ENCODE peak calls at places on chromosomes 7 and 10, in four cellular contexts. One of them, this sample, is unnamed.

GRCh38 chr7:32347244-32347828 is 142.8 kb downstream of the LSM5 start:
- DNase-seq in HepG2: peak
- DNase-seq in GM12878: no peak
- DNase-seq in K562: peak
- DNase-seq in this sample: no peak

GRCh38 chr7:4416436-4417092 is 265.5 kb upstream of the FOXK1 start:
- DNase-seq in HepG2: no peak
- DNase-seq in K562: peak
- DNase-seq in GM12878: no peak
- DNase-seq in this sample: peak

GRCh38 chr10:127962205-127962604 is 55.3 kb downstream of the PTPRE start:
- DNase-seq in HepG2: no peak
- DNase-seq in K562: no peak
- DNase-seq in GM12878: no peak
- DNase-seq in this sample: no peak

GRCh38 chr7:148478551-148478950 is 112.0 kb upstream of the C7orf33 start:
- DNase-seq in K562: no peak
- DNase-seq in HepG2: no peak
- DNase-seq in GM12878: no peak
- DNase-seq in this sample: no peak

GRCh38 chr10:132030898-132031463 is 34.8 kb upstream of the JAKMIP3 start:
- DNase-seq in GM12878: no peak
- DNase-seq in K562: no peak
- DNase-seq in HepG2: no peak
- DNase-seq in this sample: no peak

GRCh38 chr7:100600222-100601038 is 1.7 kb upstream of the PCOLCE start:
- DNase-seq in K562: no peak
- DNase-seq in GM12878: no peak
- DNase-seq in HepG2: no peak
- DNase-seq in this sample: no peak

GRCh38 chr7:129855234-129855673 is 97.5 kb downstream of the UBE2H start:
- DNase-seq in K562: no peak
- DNase-seq in HepG2: no peak
- DNase-seq in GM12878: no peak
- DNase-seq in this sample: no peak

GRCh38 chr10:73480158-73480557 is 15.7 kb downstream of the PPP3CB start:
- DNase-seq in HepG2: no peak
- DNase-seq in K562: no peak
- DNase-seq in GM12878: no peak
- DNase-seq in this sample: no peak

GRCh38 chr10:29254123-29255046 is 34.5 kb upstream of the LYZL1 start:
- DNase-seq in HepG2: no peak
- DNase-seq in GM12878: no peak
- DNase-seq in K562: peak
- DNase-seq in this sample: peak

GRCh38 chr10:9140373-9140772 is 1085.9 kb downstream of the GATA3 start:
- DNase-seq in GM12878: no peak
- DNase-seq in K562: no peak
- DNase-seq in HepG2: no peak
- DNase-seq in this sample: no peak

GRCh38 chr10:129955591-129956284 is 8.3 kb downstream of the EBF3 start:
- DNase-seq in GM12878: no peak
- DNase-seq in K562: no peak
- DNase-seq in HepG2: peak
- DNase-seq in this sample: no peak

GRCh38 chr10:78964952-78965633 is 103.7 kb upstream of the ZMIZ1 start:
- DNase-seq in K562: peak
- DNase-seq in HepG2: peak
- DNase-seq in GM12878: no peak
- DNase-seq in this sample: no peak

GRCh38 chr10:44010873-44011602 is 362.4 kb upstream of the ZNF32 start:
- DNase-seq in HepG2: no peak
- DNase-seq in GM12878: peak
- DNase-seq in K562: no peak
- DNase-seq in this sample: no peak

GRCh38 chr7:147861058-147861716 is 729.4 kb upstream of the C7orf33 start:
- DNase-seq in HepG2: no peak
- DNase-seq in K562: no peak
- DNase-seq in GM12878: no peak
- DNase-seq in this sample: no peak

GRCh38 chr7:159096736-159097581 is 47.7 kb downstream of the VIPR2 start:
- DNase-seq in GM12878: no peak
- DNase-seq in K562: no peak
- DNase-seq in HepG2: no peak
- DNase-seq in this sample: no peak

GRCh38 chr10:59877191-59877671 is 29.1 kb downstream of the CCDC6 start:
- DNase-seq in K562: no peak
- DNase-seq in GM12878: no peak
- DNase-seq in HepG2: no peak
- DNase-seq in this sample: no peak

GRCh38 chr7:2521952-2522591 is 2.5 kb downstream of the LFNG start:
- DNase-seq in HepG2: no peak
- DNase-seq in K562: no peak
- DNase-seq in GM12878: no peak
- DNase-seq in this sample: no peak
- TF ChIP-seq SP1 in HepG2: no peak
- TF ChIP-seq SP1 in K562: no peak
- TF ChIP-seq SP1 in GM12878: no peak
- TF ChIP-seq SP1 in this sample: no peak

GRCh38 chr7:124388751-124389150 is 355.9 kb upstream of the TMEM229A start:
- DNase-seq in HepG2: no peak
- DNase-seq in K562: no peak
- DNase-seq in GM12878: no peak
- DNase-seq in this sample: no peak

GRCh38 chr7:124390301-124390700 is 357.4 kb upstream of the TMEM229A start:
- DNase-seq in K562: no peak
- DNase-seq in GM12878: no peak
- DNase-seq in HepG2: no peak
- DNase-seq in this sample: no peak

GRCh38 chr7:124387056-124387455 is 354.2 kb upstream of the TMEM229A start:
- DNase-seq in GM12878: no peak
- DNase-seq in K562: no peak
- DNase-seq in HepG2: no peak
- DNase-seq in this sample: no peak
- TF ChIP-seq FOXK2 in GM12878: no peak
- TF ChIP-seq FOXK2 in K562: no peak
- TF ChIP-seq FOXK2 in HepG2: no peak
- TF ChIP-seq FOXK2 in this sample: no peak

DNA sequence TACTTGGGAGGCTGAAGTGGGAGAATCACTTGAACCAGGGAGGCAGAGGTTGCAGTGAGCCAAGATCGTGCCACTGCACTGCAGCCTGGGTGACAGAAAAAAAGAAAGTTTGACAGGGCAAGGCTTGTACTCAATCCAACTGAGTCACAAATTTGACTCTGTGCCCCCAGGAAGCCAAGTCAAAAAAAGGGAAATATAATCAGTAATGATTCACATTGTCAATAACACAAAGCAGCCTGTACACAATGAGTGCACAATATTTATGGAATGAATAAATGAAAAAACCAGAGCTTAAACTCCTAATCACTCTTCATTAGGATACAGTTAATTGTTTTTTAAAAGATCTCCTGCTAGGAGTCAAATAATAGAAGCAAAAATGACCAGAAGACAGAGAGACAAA is 6.4 kb downstream of the NAPEPLD start:
- DNase-seq in GM12878: no peak
- DNase-seq in HepG2: no peak
- DNase-seq in K562: no peak
- DNase-seq in this sample: no peak
- TF ChIP-seq FOXM1 in GM12878: no peak
- TF ChIP-seq FOXM1 in HepG2: no peak
- TF ChIP-seq FOXM1 in K562: no peak
- TF ChIP-seq FOXM1 in this sample: no peak

DNA sequence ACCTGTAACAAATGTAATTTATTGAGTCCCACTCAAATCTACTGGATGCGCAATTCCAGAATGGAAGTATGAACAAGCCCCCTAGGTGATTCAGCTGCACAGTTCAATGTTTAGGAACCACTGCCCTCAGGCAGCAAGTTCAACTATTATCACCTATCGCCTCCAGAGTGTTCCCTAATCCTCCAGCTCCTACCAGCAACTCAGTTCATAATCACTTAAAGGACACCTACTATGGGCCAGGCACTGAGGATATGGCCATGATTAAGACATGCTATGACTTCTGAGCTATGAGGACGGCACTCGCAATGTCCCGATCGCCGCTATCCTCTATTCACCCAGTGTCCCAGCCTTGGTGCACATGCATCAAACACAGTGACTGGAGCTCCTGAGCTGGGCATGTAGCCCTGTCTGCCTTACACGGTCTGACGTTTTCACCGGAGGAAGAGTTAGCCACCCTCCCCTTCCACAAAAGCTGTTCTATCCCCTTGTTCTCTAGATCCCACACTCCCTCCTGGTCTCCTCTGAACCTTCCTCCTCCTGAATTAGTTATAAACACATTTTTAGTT is 22.3 kb downstream of the RHEB start:
- DNase-seq in HepG2: no peak
- DNase-seq in K562: no peak
- DNase-seq in GM12878: no peak
- DNase-seq in this sample: no peak
- TF ChIP-seq SP1 in HepG2: no peak
- TF ChIP-seq SP1 in K562: no peak
- TF ChIP-seq SP1 in GM12878: no peak
- TF ChIP-seq SP1 in this sample: no peak

GRCh38 chr7:116859323-116859722 is 3.1 kb upstream of the CAPZA2 start:
- DNase-seq in GM12878: no peak
- DNase-seq in K562: no peak
- DNase-seq in HepG2: no peak
- DNase-seq in this sample: no peak
- TF ChIP-seq FOXK2 in GM12878: no peak
- TF ChIP-seq FOXK2 in K562: no peak
- TF ChIP-seq FOXK2 in HepG2: no peak
- TF ChIP-seq FOXK2 in this sample: no peak

GRCh38 chr10:93874309-93875031 is 19.3 kb upstream of the SLC35G1 start:
- DNase-seq in HepG2: no peak
- DNase-seq in K562: no peak
- DNase-seq in GM12878: no peak
- DNase-seq in this sample: no peak

GRCh38 chr10:93873427-93874115 is 20.2 kb upstream of the SLC35G1 start:
- DNase-seq in K562: no peak
- DNase-seq in GM12878: no peak
- DNase-seq in HepG2: no peak
- DNase-seq in this sample: no peak

GRCh38 chr10:93879273-93879672 is 14.5 kb upstream of the SLC35G1 start:
- DNase-seq in GM12878: no peak
- DNase-seq in K562: no peak
- DNase-seq in HepG2: no peak
- DNase-seq in this sample: no peak

GRCh38 chr10:93875032-93875358 is 18.8 kb upstream of the SLC35G1 start:
- DNase-seq in GM12878: no peak
- DNase-seq in HepG2: no peak
- DNase-seq in K562: no peak
- DNase-seq in this sample: no peak

DNA sequence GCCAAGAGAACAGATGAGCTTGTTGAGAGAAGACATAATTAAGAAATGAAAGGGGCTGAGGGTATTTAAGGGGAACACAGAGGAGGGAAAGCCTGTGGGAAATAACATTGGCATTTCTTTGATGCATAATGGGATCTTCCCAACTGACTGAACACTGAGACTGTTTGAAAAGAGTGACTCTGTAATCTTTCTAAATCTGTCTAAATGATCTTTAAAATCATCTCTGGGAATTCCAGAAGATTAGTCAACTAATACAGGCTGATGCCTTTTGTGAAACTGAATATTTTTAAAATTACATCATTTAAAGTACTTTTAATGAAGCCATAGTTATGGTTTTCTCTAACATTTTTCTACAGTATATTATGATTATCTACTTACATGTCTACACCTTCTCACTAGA is 17.4 kb upstream of the SLC35G1 start:
- DNase-seq in K562: no peak
- DNase-seq in HepG2: no peak
- DNase-seq in GM12878: no peak
- DNase-seq in this sample: no peak
- TF ChIP-seq FOXM1 in K562: no peak
- TF ChIP-seq FOXM1 in HepG2: no peak
- TF ChIP-seq FOXM1 in GM12878: no peak
- TF ChIP-seq FOXM1 in this sample: no peak

DNA sequence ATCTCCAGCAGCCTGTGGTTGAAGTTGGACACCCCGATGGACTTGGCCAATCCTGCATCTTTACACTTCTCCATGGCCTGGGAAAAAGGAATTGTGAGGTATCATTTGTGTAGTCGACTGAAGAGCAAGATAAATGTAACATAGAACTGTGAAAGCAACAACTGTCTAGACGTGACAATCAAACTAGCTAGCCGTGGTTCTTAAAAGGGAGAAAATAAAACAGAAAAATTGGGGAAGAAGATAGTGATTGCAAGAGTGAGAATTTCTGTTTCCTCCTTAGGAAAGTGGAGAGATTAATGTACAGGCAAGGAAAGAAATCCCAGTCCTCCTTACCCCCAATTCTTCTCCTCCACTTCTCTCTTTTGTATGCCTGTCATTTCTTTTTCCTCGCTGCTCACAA is 5.0 kb downstream of the AKR1C2 start:
- DNase-seq in HepG2: no peak
- DNase-seq in GM12878: no peak
- DNase-seq in K562: no peak
- DNase-seq in this sample: no peak
- TF ChIP-seq SP1 in HepG2: no peak
- TF ChIP-seq SP1 in GM12878: no peak
- TF ChIP-seq SP1 in K562: no peak
- TF ChIP-seq SP1 in this sample: no peak